ENCODE peak calls at places on chromosomes 2 and 18, in ten cellular contexts. One of them, this sample, is unnamed.

GRCh38 chr2:108165750-108166149 is 74.0 kb upstream of the SULT1C3 start:
- DNase-seq in endothelial cell of umbilical vein: no peak
- DNase-seq in ovary: no peak
- DNase-seq in adrenal gland: no peak
- DNase-seq in testis: no peak
- DNase-seq in lower leg skin: no peak
- DNase-seq in IMR-90: no peak
- DNase-seq in spleen: no peak
- DNase-seq in body of pancreas: no peak
- DNase-seq in prostate gland: no peak
- DNase-seq in this sample: no peak

GRCh38 chr18:24234330-24234729 is 95.5 kb downstream of the CABYR start:
- DNase-seq in endothelial cell of umbilical vein: peak; percentile 21
- DNase-seq in ovary: no peak
- DNase-seq in adrenal gland: no peak
- DNase-seq in testis: no peak
- DNase-seq in lower leg skin: no peak
- DNase-seq in IMR-90: no peak
- DNase-seq in spleen: no peak
- DNase-seq in body of pancreas: peak; percentile 17
- DNase-seq in prostate gland: no peak
- DNase-seq in this sample: no peak

GRCh38 chr2:45871541-45871940 is 220.1 kb downstream of the PRKCE start:
- DNase-seq in endothelial cell of umbilical vein: no peak
- DNase-seq in ovary: no peak
- DNase-seq in adrenal gland: no peak
- DNase-seq in testis: no peak
- DNase-seq in lower leg skin: no peak
- DNase-seq in IMR-90: no peak
- DNase-seq in spleen: no peak
- DNase-seq in body of pancreas: no peak
- DNase-seq in prostate gland: no peak
- DNase-seq in this sample: no peak

GRCh38 chr2:10864888-10865551 is 46.7 kb upstream of the KCNF1 start:
- DNase-seq in endothelial cell of umbilical vein: no peak
- DNase-seq in ovary: no peak
- DNase-seq in adrenal gland: peak; percentile 24
- DNase-seq in testis: no peak
- DNase-seq in lower leg skin: no peak
- DNase-seq in IMR-90: no peak
- DNase-seq in spleen: no peak
- DNase-seq in body of pancreas: no peak
- DNase-seq in prostate gland: no peak
- DNase-seq in this sample: no peak

GRCh38 chr2:48204750-48205136 is 298.4 kb upstream of the FBXO11 start:
- DNase-seq in endothelial cell of umbilical vein: no peak
- DNase-seq in ovary: no peak
- DNase-seq in adrenal gland: no peak
- DNase-seq in testis: no peak
- DNase-seq in lower leg skin: no peak
- DNase-seq in IMR-90: no peak
- DNase-seq in spleen: no peak
- DNase-seq in body of pancreas: no peak
- DNase-seq in prostate gland: no peak
- DNase-seq in this sample: no peak

GRCh38 chr2:11553661-11554429 is 20.0 kb downstream of the GREB1 start:
- DNase-seq in endothelial cell of umbilical vein: no peak
- DNase-seq in ovary: peak; percentile 24
- DNase-seq in adrenal gland: no peak
- DNase-seq in testis: peak; percentile 12
- DNase-seq in lower leg skin: peak; percentile 62
- DNase-seq in IMR-90: peak; percentile 4
- DNase-seq in spleen: peak; percentile 22
- DNase-seq in body of pancreas: no peak
- DNase-seq in prostate gland: no peak
- DNase-seq in this sample: no peak

GRCh38 chr2:139296672-139297209 is 516.6 kb upstream of the NXPH2 start:
- DNase-seq in endothelial cell of umbilical vein: no peak
- DNase-seq in ovary: no peak
- DNase-seq in adrenal gland: no peak
- DNase-seq in testis: no peak
- DNase-seq in lower leg skin: no peak
- DNase-seq in IMR-90: no peak
- DNase-seq in spleen: no peak
- DNase-seq in body of pancreas: no peak
- DNase-seq in prostate gland: no peak
- DNase-seq in this sample: no peak

GRCh38 chr2:111238336-111238735 is 117.6 kb downstream of the BCL2L11 start:
- DNase-seq in endothelial cell of umbilical vein: no peak
- DNase-seq in ovary: no peak
- DNase-seq in adrenal gland: no peak
- DNase-seq in testis: no peak
- DNase-seq in lower leg skin: no peak
- DNase-seq in IMR-90: no peak
- DNase-seq in spleen: no peak
- DNase-seq in body of pancreas: no peak
- DNase-seq in prostate gland: no peak
- DNase-seq in this sample: peak; percentile 62

GRCh38 chr2:101986804-101987740 is 4.7 kb upstream of the IL1R2 start:
- DNase-seq in endothelial cell of umbilical vein: no peak
- DNase-seq in ovary: peak; percentile 66
- DNase-seq in adrenal gland: no peak
- DNase-seq in testis: no peak
- DNase-seq in lower leg skin: no peak
- DNase-seq in IMR-90: no peak
- DNase-seq in spleen: no peak
- DNase-seq in body of pancreas: peak; percentile 47
- DNase-seq in prostate gland: no peak
- DNase-seq in this sample: no peak

GRCh38 chr2:136131484-136131960 is 13.6 kb upstream of the CXCR4 start:
- DNase-seq in endothelial cell of umbilical vein: no peak
- DNase-seq in ovary: no peak
- DNase-seq in adrenal gland: no peak
- DNase-seq in testis: no peak
- DNase-seq in lower leg skin: no peak
- DNase-seq in IMR-90: no peak
- DNase-seq in spleen: no peak
- DNase-seq in body of pancreas: no peak
- DNase-seq in prostate gland: no peak
- DNase-seq in this sample: no peak

GRCh38 chr2:203688798-203689197 is 17.6 kb upstream of the CD28 start:
- DNase-seq in endothelial cell of umbilical vein: no peak
- DNase-seq in ovary: no peak
- DNase-seq in adrenal gland: peak; percentile 54
- DNase-seq in testis: peak; percentile 57
- DNase-seq in lower leg skin: no peak
- DNase-seq in IMR-90: peak; percentile 78
- DNase-seq in spleen: no peak
- DNase-seq in body of pancreas: peak; percentile 30
- DNase-seq in prostate gland: no peak
- DNase-seq in this sample: no peak

DNA sequence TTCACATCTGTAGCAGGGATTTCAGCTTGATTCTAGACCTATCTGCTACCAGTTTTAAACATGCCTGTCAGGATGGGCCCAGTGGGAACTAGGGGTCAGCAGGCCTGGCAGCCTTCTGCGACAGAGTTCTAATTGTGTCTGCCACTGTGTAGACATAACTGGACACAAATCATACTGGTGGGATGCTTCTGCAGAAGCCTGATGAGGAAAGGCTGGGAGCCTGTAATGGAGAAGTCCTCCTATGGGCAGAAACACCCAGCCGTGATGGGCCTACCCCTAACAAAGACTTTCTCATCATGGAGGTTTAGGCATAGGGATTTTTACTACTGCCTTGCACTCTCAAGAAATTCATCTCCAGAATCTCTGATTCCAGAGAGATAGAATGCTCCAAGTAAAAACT is 166.9 kb downstream of the PDE11A start:
- DNase-seq in endothelial cell of umbilical vein: no peak
- DNase-seq in ovary: no peak
- DNase-seq in adrenal gland: no peak
- DNase-seq in testis: no peak
- DNase-seq in lower leg skin: no peak
- DNase-seq in IMR-90: no peak
- DNase-seq in spleen: no peak
- DNase-seq in body of pancreas: no peak
- DNase-seq in prostate gland: no peak
- DNase-seq in this sample: no peak
- H3K4me3 ChIP-seq in endothelial cell of umbilical vein: no peak overlapping the region
- H3K4me3 ChIP-seq in ovary: no peak overlapping the region
- H3K4me3 ChIP-seq in adrenal gland: no peak overlapping the region
- H3K4me3 ChIP-seq in testis: no peak overlapping the region
- H3K4me3 ChIP-seq in lower leg skin: no peak overlapping the region
- H3K4me3 ChIP-seq in IMR-90: no peak overlapping the region
- H3K4me3 ChIP-seq in spleen: no peak overlapping the region
- H3K4me3 ChIP-seq in body of pancreas: no peak overlapping the region
- H3K4me3 ChIP-seq in prostate gland: no peak overlapping the region
- H3K4me3 ChIP-seq in this sample: no peak overlapping the region

DNA sequence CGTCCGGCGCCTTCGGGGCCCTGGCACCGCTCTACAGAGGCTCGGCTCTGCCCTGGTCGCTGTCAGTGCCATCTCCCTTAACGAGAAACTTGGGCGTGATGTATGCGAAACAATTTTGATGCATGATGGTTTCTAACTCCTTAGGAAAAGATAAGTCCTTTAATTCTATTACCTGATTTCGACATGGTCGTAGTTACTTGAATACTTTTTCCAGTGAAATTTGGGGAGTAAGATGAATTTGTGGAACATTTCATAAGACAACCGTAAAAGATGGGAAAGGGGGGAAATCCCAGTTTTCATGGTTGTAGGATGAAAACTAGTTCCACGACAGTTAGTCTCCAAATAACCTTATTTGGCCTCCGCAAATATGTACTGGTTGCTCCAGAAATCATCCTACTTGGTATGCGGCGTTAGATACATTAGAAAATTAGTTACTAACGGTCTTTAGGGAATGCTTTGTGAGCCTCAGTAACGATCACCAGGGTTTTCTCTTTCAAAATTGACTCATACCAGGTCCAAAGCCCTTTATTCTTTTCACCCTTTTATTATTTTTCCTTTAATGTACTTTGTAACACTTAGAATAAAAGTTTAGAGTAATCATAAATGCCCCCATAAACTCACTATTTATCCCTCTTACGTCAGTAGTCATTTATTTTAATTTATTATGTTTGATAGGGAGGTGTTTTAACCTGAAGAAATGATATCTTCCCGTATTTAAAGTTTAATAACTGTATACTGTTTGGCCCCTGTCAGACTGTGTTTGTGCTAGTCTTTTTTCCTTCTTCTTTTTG is 877 bp downstream of the TWSG1 start:
- DNase-seq in endothelial cell of umbilical vein: peak; percentile 51
- DNase-seq in ovary: no peak
- DNase-seq in adrenal gland: no peak
- DNase-seq in testis: no peak
- DNase-seq in lower leg skin: no peak
- DNase-seq in IMR-90: peak; percentile 29
- DNase-seq in spleen: no peak
- DNase-seq in body of pancreas: no peak
- DNase-seq in prostate gland: no peak
- DNase-seq in this sample: no peak
- TF ChIP-seq POLR2A in endothelial cell of umbilical vein: no peak
- TF ChIP-seq POLR2A in ovary: no peak
- TF ChIP-seq POLR2A in adrenal gland: no peak
- TF ChIP-seq POLR2A in testis: no peak
- TF ChIP-seq POLR2A in lower leg skin: no peak
- TF ChIP-seq POLR2A in IMR-90: no peak
- TF ChIP-seq POLR2A in spleen: no peak
- TF ChIP-seq POLR2A in body of pancreas: no peak
- TF ChIP-seq POLR2A in prostate gland: no peak
- TF ChIP-seq POLR2A in this sample: no peak

GRCh38 chr18:28176674-28176932 is 327 bp downstream of the CDH2 start:
- DNase-seq in endothelial cell of umbilical vein: no peak
- DNase-seq in ovary: no peak
- DNase-seq in adrenal gland: peak; percentile 28
- DNase-seq in testis: no peak
- DNase-seq in lower leg skin: no peak
- DNase-seq in IMR-90: no peak
- DNase-seq in spleen: no peak
- DNase-seq in body of pancreas: no peak
- DNase-seq in prostate gland: no peak
- DNase-seq in this sample: no peak

GRCh38 chr18:28177828-28178635 is 1.1 kb upstream of the CDH2 start:
- DNase-seq in endothelial cell of umbilical vein: peak; percentile 46
- DNase-seq in ovary: peak; percentile 50
- DNase-seq in adrenal gland: peak; percentile 81
- DNase-seq in testis: peak; percentile 77
- DNase-seq in lower leg skin: no peak
- DNase-seq in IMR-90: peak; percentile 36
- DNase-seq in spleen: no peak
- DNase-seq in body of pancreas: peak; percentile 21
- DNase-seq in prostate gland: peak; percentile 10
- DNase-seq in this sample: peak; percentile 62

GRCh38 chr18:28175930-28176673 is 828 bp downstream of the CDH2 start:
- DNase-seq in endothelial cell of umbilical vein: peak; percentile 46
- DNase-seq in ovary: no peak
- DNase-seq in adrenal gland: peak; percentile 50
- DNase-seq in testis: peak; percentile 22
- DNase-seq in lower leg skin: no peak
- DNase-seq in IMR-90: peak; percentile 27
- DNase-seq in spleen: no peak
- DNase-seq in body of pancreas: no peak
- DNase-seq in prostate gland: no peak
- DNase-seq in this sample: peak; percentile 86

GRCh38 chr18:28176933-28177827 is at the start of gene CDH2:
- DNase-seq in endothelial cell of umbilical vein: peak; percentile 79
- DNase-seq in ovary: peak; percentile 27
- DNase-seq in adrenal gland: peak; percentile 90
- DNase-seq in testis: peak; percentile 90
- DNase-seq in lower leg skin: no peak
- DNase-seq in IMR-90: peak; percentile 85
- DNase-seq in spleen: peak; percentile 83
- DNase-seq in body of pancreas: no peak
- DNase-seq in prostate gland: no peak
- DNase-seq in this sample: no peak

GRCh38 chr18:28178720-28179119 is 1.8 kb upstream of the CDH2 start:
- DNase-seq in endothelial cell of umbilical vein: peak; percentile 16
- DNase-seq in ovary: no peak
- DNase-seq in adrenal gland: peak; percentile 29
- DNase-seq in testis: no peak
- DNase-seq in lower leg skin: no peak
- DNase-seq in IMR-90: peak; percentile 44
- DNase-seq in spleen: no peak
- DNase-seq in body of pancreas: no peak
- DNase-seq in prostate gland: no peak
- DNase-seq in this sample: no peak
- H3K4me3 ChIP-seq in endothelial cell of umbilical vein: no peak overlapping the region
- H3K4me3 ChIP-seq in ovary: no peak overlapping the region
- H3K4me3 ChIP-seq in adrenal gland: peak overlapping the region; percentile 89
- H3K4me3 ChIP-seq in testis: peak overlapping the region; percentile 70
- H3K4me3 ChIP-seq in lower leg skin: no peak overlapping the region
- H3K4me3 ChIP-seq in IMR-90: peak overlapping the region; percentile 99
- H3K4me3 ChIP-seq in spleen: no peak overlapping the region
- H3K4me3 ChIP-seq in body of pancreas: no peak overlapping the region
- H3K4me3 ChIP-seq in prostate gland: no peak overlapping the region
- H3K4me3 ChIP-seq in this sample: peak overlapping the region; percentile 64

DNA sequence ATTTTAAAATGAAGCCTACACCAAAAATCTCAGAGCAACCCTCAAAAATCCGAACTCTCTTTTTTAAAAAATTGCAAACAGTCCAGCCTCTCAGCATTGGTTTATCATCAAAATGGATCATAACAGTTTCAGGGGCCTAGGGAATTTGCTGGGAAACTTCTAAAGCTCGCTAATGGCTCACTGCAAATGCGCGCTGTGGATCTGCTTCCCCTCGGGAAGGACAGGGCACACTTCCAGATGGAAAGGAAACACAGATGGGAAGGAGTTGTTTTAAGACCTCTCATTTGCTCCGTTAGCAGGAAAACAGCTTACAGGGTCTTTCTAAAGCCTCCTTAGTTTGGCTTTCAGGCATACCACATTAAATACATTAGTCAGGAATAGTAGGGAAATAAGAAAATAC is 27.2 kb downstream of the FECH start:
- DNase-seq in endothelial cell of umbilical vein: no peak
- DNase-seq in ovary: no peak
- DNase-seq in adrenal gland: no peak
- DNase-seq in testis: no peak
- DNase-seq in lower leg skin: no peak
- DNase-seq in IMR-90: no peak
- DNase-seq in spleen: no peak
- DNase-seq in body of pancreas: no peak
- DNase-seq in prostate gland: no peak
- DNase-seq in this sample: no peak
- TF ChIP-seq POLR2A in endothelial cell of umbilical vein: no peak
- TF ChIP-seq POLR2A in ovary: no peak
- TF ChIP-seq POLR2A in adrenal gland: no peak
- TF ChIP-seq POLR2A in testis: no peak
- TF ChIP-seq POLR2A in lower leg skin: no peak
- TF ChIP-seq POLR2A in IMR-90: no peak
- TF ChIP-seq POLR2A in spleen: no peak
- TF ChIP-seq POLR2A in body of pancreas: no peak
- TF ChIP-seq POLR2A in prostate gland: no peak
- TF ChIP-seq POLR2A in this sample: no peak

This sample was measured in esophagus muscularis mucosa.